ENCODE peak calls at places on chromosomes 3 and 15, in four cellular contexts. D is suprapubic skin, A is HepG2, T is stomach. V is an unnamed sample.

GRCh38 chr3:187210091-187210490 is 12.8 kb downstream of the RTP1 start:
- DNase-seq in D (no peak), A (no peak), T (no peak), V (no peak)

GRCh38 chr3:187183903-187184302 is 13.4 kb upstream of the RTP1 start:
- DNase-seq in D (no peak), A (no peak), T (no peak), V (no peak)

GRCh38 chr15:40454904-40455391 is 14.2 kb downstream of the BAHD1 start:
- DNase-seq in D (no peak), A (no peak), T (no peak), V (no peak)

GRCh38 chr3:52897130-52898109 is at the start of gene STIMATE:
- DNase-seq in D (peak; percentile 88), A (peak; percentile 61), T (peak; percentile 92), V (peak; percentile 85)

GRCh38 chr15:69300129-69300588 is 1.4 kb downstream of the PAQR5 start:
- DNase-seq in D (no peak), A (no peak), T (peak; percentile 69), V (peak; percentile 39)

GRCh38 chr15:45790325-45790943 is 155.6 kb downstream of the SQOR start:
- DNase-seq in D (no peak), A (peak; percentile 14), T (peak; percentile 35), V (no peak)

GRCh38 chr3:176554791-176555330 is 642.4 kb downstream of the TBL1XR1 start:
- DNase-seq in D (no peak), A (no peak), T (no peak), V (no peak)

GRCh38 chr3:58044656-58045055 is 36.4 kb downstream of the FLNB start:
- DNase-seq in D (no peak), A (no peak), T (no peak), V (no peak)

GRCh38 chr15:67433495-67434099 is 87.3 kb upstream of the C15orf61 start:
- DNase-seq in D (no peak), A (peak; percentile 24), T (peak; percentile 64), V (no peak)

GRCh38 chr3:53030864-53031445 is 14.9 kb downstream of the SFMBT1 start:
- DNase-seq in D (no peak), A (no peak), T (no peak), V (no peak)

GRCh38 chr3:63429905-63430304 is 151.8 kb downstream of the SYNPR start:
- DNase-seq in D (no peak), A (no peak), T (no peak), V (no peak)

GRCh38 chr3:123584284-123584987 is 417 bp downstream of the HACD2 start:
- DNase-seq in D (peak; percentile 72), A (no peak), T (peak; percentile 67), V (no peak)

GRCh38 chr15:45521596-45522167 is 873 bp downstream of the SLC30A4 start:
- DNase-seq in D (no peak), A (peak; percentile 54), T (no peak), V (no peak)

GRCh38 chr3:47000198-47000815 is 20.8 kb downstream of the NBEAL2 start:
- DNase-seq in D (no peak), A (no peak), T (no peak), V (peak; percentile 50)

GRCh38 chr3:67692621-67693020 is 38.2 kb upstream of the SUCLG2 start:
- DNase-seq in D (no peak), A (peak; percentile 13), T (no peak), V (no peak)

GRCh38 chr3:33911525-33912322 is 113.3 kb downstream of the PDCD6IP start:
- DNase-seq in D (no peak), A (no peak), T (no peak), V (no peak)
- H3K4me1 ChIP-seq in D (no peaks in the 10 kb centered on the region), A (no peaks in the 10 kb centered on the region), T (no peaks in the 10 kb centered on the region), V (peaks cover 7% of the 10 kb centered on the region)

GRCh38 chr3:126945171-126945721 is 37.7 kb upstream of the PLXNA1 start:
- DNase-seq in D (peak; percentile 54), A (no peak), T (no peak), V (no peak)
- TF ChIP-seq CTCF in D (no peak), A (peak; percentile 24), T (no peak), V (no peak)

DNA sequence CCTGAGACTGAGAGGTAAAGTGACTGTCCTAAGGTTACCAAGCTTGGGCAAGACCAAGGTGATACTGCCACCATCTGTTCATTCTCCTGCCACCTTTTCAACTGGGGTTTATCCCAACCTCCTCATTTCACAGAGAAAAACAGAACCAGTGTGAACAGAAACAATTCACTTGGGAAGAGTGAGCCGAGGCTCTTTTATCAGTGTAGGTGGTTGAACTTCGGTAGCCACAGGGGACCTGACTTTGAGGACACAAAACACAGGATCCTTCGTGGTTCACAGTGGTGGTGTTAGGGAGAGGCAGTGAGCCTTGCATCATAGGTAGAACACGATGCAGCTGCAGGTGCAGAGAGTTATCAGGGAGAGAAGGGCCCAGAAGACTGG is 72.8 kb upstream of the ICE2 start:
- DNase-seq in D (no peak), A (no peak), T (no peak), V (no peak)
- H3K4me1 ChIP-seq in D (peaks cover 19% of the 10 kb centered on the region), A (peaks cover 7% of the 10 kb centered on the region), T (peaks cover 22% of the 10 kb centered on the region), V (no peaks in the 10 kb centered on the region)

GRCh38 chr3:171835613-171836012 is 7.5 kb upstream of the TMEM212 start:
- DNase-seq in D (no peak), A (no peak), T (no peak), V (no peak)

GRCh38 chr3:171833006-171833405 is 10.1 kb upstream of the TMEM212 start:
- DNase-seq in D (no peak), A (no peak), T (no peak), V (no peak)

GRCh38 chr3:171834461-171834801 is 8.7 kb upstream of the TMEM212 start:
- DNase-seq in D (no peak), A (peak; percentile 50), T (no peak), V (no peak)

GRCh38 chr3:171835116-171835515 is 8.0 kb upstream of the TMEM212 start:
- DNase-seq in D (no peak), A (no peak), T (no peak), V (no peak)

DNA sequence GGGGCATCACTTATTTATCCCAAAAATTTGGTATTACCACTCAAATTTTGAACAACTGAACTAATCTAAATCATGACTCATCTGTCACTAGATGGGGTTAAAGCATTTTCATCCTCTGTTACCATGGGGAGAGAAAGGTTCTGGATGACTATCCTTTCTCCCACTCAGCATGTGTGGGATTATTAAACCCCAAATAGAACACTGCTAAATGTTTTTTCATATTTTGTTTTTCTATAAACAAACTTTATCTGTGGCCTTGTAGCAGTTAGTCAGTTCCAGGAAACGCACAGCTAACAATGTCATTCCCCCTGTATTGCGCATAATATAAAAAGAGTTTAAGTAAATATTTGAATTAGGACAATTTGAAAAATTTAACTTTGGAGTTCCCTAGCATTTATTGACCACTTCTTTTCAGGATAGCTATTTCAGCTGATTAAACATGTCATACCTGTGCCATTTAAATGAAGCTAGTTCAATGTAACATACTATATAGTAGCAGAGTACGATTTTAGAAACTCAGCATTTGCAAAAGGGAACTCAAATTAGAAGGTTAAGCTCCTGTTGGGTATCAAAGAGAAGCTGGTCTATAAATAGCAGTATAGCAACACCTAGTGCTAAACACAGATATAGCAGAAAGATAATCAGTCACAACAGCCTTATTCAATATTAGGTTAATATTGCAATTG is 9.2 kb upstream of the TMEM212 start:
- DNase-seq in D (no peak), A (no peak), T (no peak), V (no peak)
- TF ChIP-seq CTCF in D (peak; percentile 31), A (peak; percentile 56), T (peak; percentile 43), V (peak; percentile 77)

DNA sequence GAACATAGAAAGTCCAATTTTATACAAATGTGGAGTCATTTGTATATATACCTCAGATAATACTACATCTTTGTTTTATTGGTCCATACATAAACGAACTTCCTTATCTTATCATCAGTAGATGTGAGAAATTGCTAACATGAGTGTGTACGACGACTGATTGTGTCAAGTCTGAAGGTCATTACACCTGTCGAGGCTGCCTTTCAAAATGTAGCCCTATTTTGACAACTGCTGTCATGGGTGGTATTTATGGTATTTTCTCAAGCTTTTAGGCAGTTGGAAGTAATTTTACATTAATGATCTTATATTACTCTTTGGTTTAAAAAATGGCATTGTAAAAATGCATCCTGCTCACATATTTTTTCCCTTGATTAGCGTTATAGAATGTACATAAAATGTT is 183.7 kb upstream of the DNAJC19 start:
- DNase-seq in D (no peak), A (no peak), T (no peak), V (no peak)
- H3K4me1 ChIP-seq in D (no peaks in the 10 kb centered on the region), A (no peaks in the 10 kb centered on the region), T (peaks cover 7% of the 10 kb centered on the region), V (no peaks in the 10 kb centered on the region)

GRCh38 chr3:183447206-183448001 is 19.0 kb upstream of the MCF2L2 start:
- DNase-seq in D (peak; percentile 88), A (peak; percentile 92), T (peak; percentile 82), V (peak; percentile 83)
- TF ChIP-seq CTCF in D (no peak), A (peak; percentile 55), T (no peak), V (no peak)

DNA sequence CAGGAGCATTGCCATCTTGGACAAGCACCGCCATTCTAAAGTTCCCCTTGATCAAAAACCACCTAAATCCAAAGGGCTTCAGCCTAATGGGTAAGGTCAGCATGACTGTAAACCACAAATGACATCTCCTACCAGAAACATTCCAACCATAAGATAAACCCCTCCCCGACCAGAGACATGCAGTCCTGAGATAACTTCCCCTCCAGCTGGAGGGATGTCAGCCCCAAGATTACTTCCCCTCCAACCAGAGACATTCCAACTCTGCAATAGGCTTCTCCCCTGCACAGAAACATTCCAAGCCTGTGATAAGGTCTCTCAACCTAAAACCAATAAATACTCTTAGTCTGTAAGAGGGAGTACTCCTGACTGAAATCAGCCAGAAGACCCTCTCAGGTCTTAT is 62.7 kb upstream of the DNAJC19 start:
- DNase-seq in D (no peak), A (no peak), T (no peak), V (no peak)
- H3K4me1 ChIP-seq in D (no peaks in the 10 kb centered on the region), A (peaks cover 18% of the 10 kb centered on the region), T (no peaks in the 10 kb centered on the region), V (no peaks in the 10 kb centered on the region)

DNA sequence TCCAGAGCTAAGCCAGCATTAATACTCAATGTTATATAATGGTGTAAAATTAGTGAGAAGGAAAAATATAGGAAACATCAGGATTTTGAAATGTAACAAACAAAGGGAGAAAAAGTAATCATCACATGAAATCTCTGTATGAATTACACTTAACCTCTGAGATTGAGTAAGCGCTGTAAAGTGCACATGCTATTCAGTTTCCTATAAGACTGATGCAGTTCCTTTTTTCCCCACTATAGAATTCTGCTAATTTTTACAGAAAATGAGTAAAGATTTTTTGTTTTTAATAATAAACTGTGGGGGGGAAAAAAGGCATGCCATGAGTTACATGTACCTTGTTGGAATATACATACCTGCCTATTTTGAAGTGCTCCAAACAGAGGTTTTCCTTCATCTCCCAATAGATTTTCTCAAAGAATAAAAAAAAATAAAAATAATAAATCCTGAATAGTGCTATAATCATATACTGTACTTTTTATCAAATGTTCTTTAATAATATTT is 64.0 kb upstream of the TTBK2 start:
- DNase-seq in D (no peak), A (no peak), T (no peak), V (no peak)
- TF ChIP-seq CTCF in D (no peak), A (no peak), T (no peak), V (peak; percentile 20)

GRCh38 chr3:152321806-152322377 is 53.2 kb downstream of the MBNL1 start:
- DNase-seq in D (no peak), A (no peak), T (no peak), V (no peak)

GRCh38 chr3:152321321-152321720 is 52.6 kb downstream of the MBNL1 start:
- DNase-seq in D (no peak), A (no peak), T (no peak), V (no peak)

GRCh38 chr3:152323834-152324233 is 55.1 kb downstream of the MBNL1 start:
- DNase-seq in D (no peak), A (no peak), T (no peak), V (no peak)

GRCh38 chr3:152325136-152325535 is 56.4 kb downstream of the MBNL1 start:
- DNase-seq in D (no peak), A (no peak), T (no peak), V (no peak)

GRCh38 chr3:152322756-152323155 is 54.0 kb downstream of the MBNL1 start:
- DNase-seq in D (no peak), A (no peak), T (no peak), V (no peak)
- H3K4me1 ChIP-seq in D (peaks cover 65% of the 10 kb centered on the region), A (peaks cover 10% of the 10 kb centered on the region), T (peaks cover 88% of the 10 kb centered on the region), V (peaks cover 17% of the 10 kb centered on the region)

V was measured in RWPE2.